ENCODE peak calls at places on chromosome 15, in nine cellular contexts. F, J, Y, X, S, Q, B, C and A are unnamed samples.
A peak's percentile ranks its signal among the peaks of the same experiment; 100 is the strongest.

GRCh38 chr15:70375006-70375409 is 277.3 kb upstream of the TLE3 start:
- DNase-seq in F (peak; percentile 93), J (no peak), Y (peak; percentile 22), X (peak; percentile 64), S (peak; percentile 88), Q (no peak), B (no peak), C (no peak), A (no peak)

GRCh38 chr15:48355377-48355776 is 24.1 kb downstream of the DUT start:
- DNase-seq in F (no peak), J (no peak), Y (peak; percentile 91), X (peak; percentile 71), S (no peak), Q (no peak), B (no peak), C (no peak), A (no peak)

GRCh38 chr15:56978898-56979662 is 60.6 kb downstream of the TCF12 start:
- DNase-seq in F (peak; percentile 6), J (no peak), Y (peak; percentile 51), X (no peak), S (peak; percentile 78), Q (no peak), B (no peak), C (no peak), A (no peak)

GRCh38 chr15:23565395-23566069 is at the start of gene MKRN3:
- DNase-seq in F (no peak), J (no peak), Y (peak; percentile 79), X (peak; percentile 49), S (no peak), Q (peak; percentile 60), B (no peak), C (no peak), A (peak; percentile 15)

GRCh38 chr15:90718232-90718631 is 1.1 kb downstream of the BLM start:
- DNase-seq in F (no peak), J (no peak), Y (no peak), X (no peak), S (no peak), Q (no peak), B (no peak), C (no peak), A (no peak)

GRCh38 chr15:61702224-61703120 is 357.8 kb downstream of the VPS13C start:
- DNase-seq in F (peak; percentile 29), J (no peak), Y (no peak), X (no peak), S (peak; percentile 15), Q (no peak), B (no peak), C (no peak), A (no peak)

GRCh38 chr15:82530606-82531379 is 9.5 kb downstream of the RPS17 start:
- DNase-seq in F (peak; percentile 76), J (peak; percentile 73), Y (peak; percentile 44), X (peak; percentile 59), S (peak; percentile 72), Q (peak; percentile 67), B (no peak), C (peak; percentile 87), A (peak; percentile 81)

GRCh38 chr15:50134524-50135024 is 15.5 kb upstream of the ATP8B4 start:
- DNase-seq in F (peak; percentile 62), J (peak; percentile 25), Y (peak; percentile 86), X (peak; percentile 68), S (peak; percentile 74), Q (no peak), B (peak; percentile 25), C (no peak), A (no peak)

GRCh38 chr15:41610048-41610447 is 50.2 kb upstream of the MGA start:
- DNase-seq in F (no peak), J (no peak), Y (no peak), X (no peak), S (peak; percentile 67), Q (no peak), B (no peak), C (no peak), A (no peak)

GRCh38 chr15:32936283-32936918 is 218.6 kb downstream of the GREM1 start:
- DNase-seq in F (peak; percentile 48), J (no peak), Y (peak; percentile 69), X (peak; percentile 86), S (peak; percentile 65), Q (no peak), B (no peak), C (no peak), A (no peak)

DNA sequence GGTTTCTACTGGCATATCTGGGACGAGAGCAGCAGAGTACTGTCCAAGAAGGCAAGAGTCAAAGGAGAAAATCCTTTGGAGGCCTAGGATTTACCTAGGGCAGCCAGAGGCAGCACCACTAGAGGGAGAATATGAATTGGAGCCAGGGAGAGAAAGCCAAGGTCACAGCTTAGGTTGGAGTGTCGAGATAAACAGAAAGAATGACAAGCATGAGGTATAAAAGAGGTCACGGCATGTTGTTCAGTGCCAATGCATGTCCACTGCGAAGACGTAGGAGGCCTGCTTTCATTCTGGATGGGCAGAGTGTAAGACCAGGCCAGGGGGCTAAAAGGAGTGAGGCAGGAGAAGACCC is 47.2 kb downstream of the THBS1 start:
- DNase-seq in F (no peak), J (no peak), Y (no peak), X (no peak), S (no peak), Q (no peak), B (no peak), C (no peak), A (no peak)
- TF ChIP-seq CTCF in F (no peak), J (no peak), Y (peak; percentile 22), X (peak; percentile 39), S (peak; percentile 43), Q (no peak), B (peak; percentile 22), C (peak; percentile 23), A (no peak)

DNA sequence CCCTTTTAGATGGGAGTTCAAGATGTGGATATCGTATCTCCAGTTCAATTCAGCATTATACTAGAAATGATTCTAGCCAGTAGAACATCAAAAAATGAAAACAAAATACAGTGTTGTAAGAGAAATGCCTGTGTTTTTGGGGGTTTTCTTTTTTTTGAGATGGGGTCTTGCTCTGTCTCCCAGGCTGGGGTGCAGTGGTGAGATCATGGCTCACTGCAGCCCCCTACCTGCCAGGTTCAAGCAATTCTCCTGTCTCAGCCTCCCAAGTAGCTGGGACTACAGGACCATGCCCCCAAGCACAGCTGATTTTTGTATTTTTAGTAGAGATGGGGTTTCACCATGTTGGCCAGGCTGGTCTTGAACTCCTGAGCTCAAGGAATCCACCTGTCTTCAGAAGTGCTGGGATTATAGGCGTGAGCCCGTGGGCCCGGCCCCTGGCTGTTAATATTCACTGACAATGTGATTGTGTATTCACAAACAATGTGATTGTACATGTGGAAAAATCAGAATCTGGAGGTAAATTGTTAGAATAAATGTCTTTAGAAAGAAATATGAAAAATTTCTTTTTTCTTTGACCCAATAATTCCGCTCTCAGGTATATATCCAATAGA is 59.0 kb downstream of the ARIH1 start:
- DNase-seq in F (peak; percentile 8), J (no peak), Y (no peak), X (peak; percentile 10), S (no peak), Q (no peak), B (no peak), C (no peak), A (peak; percentile 24)
- TF ChIP-seq CTCF in F (peak; percentile 38), J (peak; percentile 37), Y (peak; percentile 21), X (peak; percentile 39), S (peak; percentile 59), Q (peak; percentile 34), B (peak; percentile 9), C (peak; percentile 30), A (peak; percentile 49)

GRCh38 chr15:77664428-77664827 is 31.7 kb upstream of the LINGO1 start:
- DNase-seq in F (no peak), J (no peak), Y (no peak), X (no peak), S (no peak), Q (no peak), B (no peak), C (no peak), A (no peak)

GRCh38 chr15:77657629-77658238 is 25.0 kb upstream of the LINGO1 start:
- DNase-seq in F (no peak), J (no peak), Y (no peak), X (no peak), S (no peak), Q (peak; percentile 53), B (no peak), C (no peak), A (no peak)

GRCh38 chr15:77654975-77655374 is 22.3 kb upstream of the LINGO1 start:
- DNase-seq in F (peak; percentile 27), J (no peak), Y (no peak), X (no peak), S (peak; percentile 39), Q (no peak), B (no peak), C (no peak), A (peak; percentile 34)

GRCh38 chr15:77656294-77656693 is 23.6 kb upstream of the LINGO1 start:
- DNase-seq in F (no peak), J (no peak), Y (no peak), X (no peak), S (no peak), Q (peak; percentile 64), B (no peak), C (no peak), A (no peak)

DNA sequence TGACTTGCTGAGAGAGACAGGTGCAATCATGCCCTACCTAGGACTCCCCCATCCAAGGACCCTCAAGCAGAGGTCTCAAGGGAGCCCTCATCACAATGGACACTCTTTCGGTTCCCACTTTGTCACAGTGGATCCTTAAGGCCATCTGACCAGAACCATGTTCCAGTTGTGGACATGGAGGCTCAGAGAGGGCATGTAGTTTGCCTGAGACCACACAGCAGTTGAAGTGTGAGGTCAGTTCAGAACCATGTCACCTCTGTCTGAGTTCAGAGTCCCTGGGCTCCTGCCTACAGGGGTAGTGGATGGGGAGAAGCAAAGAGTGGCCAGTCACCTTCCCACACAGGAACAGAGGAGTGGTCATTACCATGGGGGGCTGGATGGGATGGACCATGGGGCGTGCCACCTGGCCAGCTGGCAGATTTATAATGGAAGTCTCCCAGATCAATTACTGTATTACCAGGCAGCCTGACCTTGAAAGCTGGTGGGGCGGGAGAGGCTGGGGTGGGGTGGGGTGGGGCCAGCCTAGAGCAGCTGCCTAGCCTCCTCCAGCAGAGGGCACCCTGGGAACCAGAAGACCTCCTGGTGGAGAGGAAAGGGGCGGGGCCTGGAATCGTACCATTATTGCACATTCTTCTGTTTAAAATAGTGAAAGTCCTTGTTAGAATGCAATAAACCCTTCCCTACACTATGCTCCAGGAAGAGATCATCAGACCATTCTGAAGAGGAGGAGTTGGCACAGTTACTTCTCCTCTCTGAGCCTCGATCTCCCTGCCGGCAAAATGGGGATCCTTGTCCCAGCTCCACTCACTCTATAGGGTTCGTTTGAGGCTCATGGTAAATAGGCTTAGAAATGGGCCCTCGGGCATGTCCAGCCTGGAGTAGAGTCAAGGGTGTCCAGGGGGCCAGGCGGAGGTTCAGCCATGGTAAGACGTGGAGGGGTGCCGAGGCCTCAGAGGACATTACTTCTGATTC is 26.9 kb upstream of the LINGO1 start:
- DNase-seq in F (peak; percentile 69), J (peak; percentile 83), Y (peak; percentile 42), X (peak; percentile 71), S (peak; percentile 60), Q (peak; percentile 65), B (peak; percentile 4), C (no peak), A (peak; percentile 66)
- TF ChIP-seq CTCF in F (peak; percentile 29), J (no peak), Y (peak; percentile 42), X (peak; percentile 51), S (peak; percentile 42), Q (peak; percentile 60), B (peak; percentile 25), C (peak; percentile 18), A (peak; percentile 46)

DNA sequence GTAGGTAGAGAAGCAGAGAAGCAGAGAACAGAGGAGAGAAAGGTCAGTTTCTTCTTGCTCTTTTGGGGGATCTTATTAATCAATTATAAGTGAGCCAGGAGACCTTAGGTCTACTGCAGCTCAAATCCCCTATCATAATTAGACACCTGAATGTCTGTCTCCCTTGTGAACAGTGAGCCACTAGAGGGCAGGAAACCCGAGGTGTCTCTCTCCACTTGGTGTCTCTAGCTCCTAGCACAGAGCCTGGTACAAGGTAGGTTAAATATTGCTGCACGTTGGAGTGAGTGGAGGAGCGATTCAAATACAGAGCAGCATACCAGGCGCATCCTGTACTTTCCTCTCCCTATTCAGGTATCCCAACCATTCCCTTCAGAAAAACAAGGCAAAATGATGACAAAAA is 2.0 kb upstream of the ST8SIA2 start:
- DNase-seq in F (peak; percentile 51), J (peak; percentile 40), Y (peak; percentile 53), X (peak; percentile 23), S (peak; percentile 31), Q (no peak), B (no peak), C (no peak), A (peak; percentile 38)
- TF ChIP-seq CTCF in F (no peak), J (peak; percentile 12), Y (peak; percentile 74), X (peak; percentile 28), S (peak; percentile 48), Q (peak; percentile 34), B (peak; percentile 28), C (no peak), A (peak; percentile 44)